ENCODE peak calls at places on chromosomes 11 and 22, in seven cellular contexts. T is esophagus muscularis mucosa, F is pancreas, S is fibroblast of pulmonary artery, D is body of pancreas, E is foreskin fibroblast, Y is thoracic aorta. K is an unnamed sample.

GRCh38 chr11:111860257-111860656 is 11.1 kb downstream of the ALG9 start:
- DNase-seq in T (no peak), D (no peak), S (no peak), F (no peak), E (no peak), Y (no peak), K (no peak)

GRCh38 chr22:46586123-46586519 is 34.1 kb upstream of the GRAMD4 start:
- DNase-seq in F (peak; percentile 21), S (no peak), E (no peak), D (no peak), Y (no peak), T (no peak), K (no peak)

GRCh38 chr22:47281126-47282106 is 519.0 kb downstream of the TBC1D22A start:
- DNase-seq in T (no peak), F (no peak), S (peak; percentile 11), E (peak; percentile 73), D (no peak), Y (no peak), K (no peak)

GRCh38 chr11:63670738-63671321 is 346 bp downstream of the ATL3 start:
- DNase-seq in S (peak; percentile 54), D (peak; percentile 63), F (peak; percentile 71), Y (no peak), T (no peak), E (peak; percentile 85), K (peak; percentile 88)

GRCh38 chr11:71454470-71455113 is 1.6 kb downstream of the NADSYN1 start:
- DNase-seq in S (no peak), T (no peak), Y (no peak), F (no peak), D (peak; percentile 35), E (no peak), K (no peak)

GRCh38 chr22:29197096-29197495 is 8.6 kb upstream of the EMID1 start:
- DNase-seq in E (no peak), S (no peak), D (no peak), T (no peak), Y (no peak), F (no peak), K (no peak)

GRCh38 chr11:29781268-29781667 is 235.6 kb downstream of the KCNA4 start:
- DNase-seq in D (no peak), T (no peak), Y (no peak), F (no peak), E (no peak), S (peak; percentile 27), K (no peak)

GRCh38 chr22:30277547-30278344 is 11.1 kb upstream of the OSM start:
- DNase-seq in F (no peak), E (peak; percentile 75), T (no peak), D (no peak), S (peak; percentile 93), Y (no peak), K (no peak)

GRCh38 chr11:78698612-78699011 is 123.9 kb upstream of the NARS2 start:
- DNase-seq in F (no peak), Y (peak; percentile 80), E (peak; percentile 72), D (peak; percentile 60), S (peak; percentile 40), T (no peak), K (no peak)

GRCh38 chr11:69745201-69745600 is 29.9 kb downstream of the FGF4 start:
- DNase-seq in S (no peak), D (no peak), E (no peak), T (no peak), Y (no peak), F (no peak), K (no peak)

GRCh38 chr22:23565942-23566715 is 14.0 kb downstream of the IGLL1 start:
- DNase-seq in Y (no peak), F (peak; percentile 63), D (peak; percentile 33), T (no peak), S (no peak), E (no peak), K (no peak)

GRCh38 chr22:18984564-18984963 is 48.5 kb upstream of the PRODH start:
- DNase-seq in Y (no peak), D (no peak), T (no peak), E (no peak), F (no peak), S (no peak), K (no peak)

GRCh38 chr11:3816673-3817072 is 8.3 kb downstream of the PGAP2 start:
- DNase-seq in D (no peak), Y (no peak), F (no peak), T (no peak), S (no peak), E (no peak), K (no peak)

GRCh38 chr22:40648386-40648785 is 11.9 kb upstream of the MRTFA start:
- DNase-seq in D (no peak), S (no peak), F (no peak), Y (no peak), T (no peak), E (no peak), K (no peak)

GRCh38 chr11:64619196-64619595 is 28.2 kb downstream of the SLC22A12 start:
- DNase-seq in Y (no peak), D (no peak), T (no peak), F (no peak), E (no peak), S (no peak), K (no peak)

GRCh38 chr22:41003041-41003440 is 51.9 kb downstream of the RBX1 start:
- DNase-seq in E (no peak), F (no peak), S (no peak), D (peak; percentile 25), T (no peak), Y (no peak), K (no peak)

GRCh38 chr11:42085736-42086135 is 626.3 kb upstream of the LRRC4C start:
- DNase-seq in S (no peak), E (no peak), T (no peak), Y (no peak), D (no peak), F (no peak), K (no peak)
- H3K4me3 ChIP-seq in S (no peak overlapping the region), E (no peak overlapping the region), T (no peak overlapping the region), Y (no peak overlapping the region), D (no peak overlapping the region), F (no peak overlapping the region), K (no peak overlapping the region)

DNA sequence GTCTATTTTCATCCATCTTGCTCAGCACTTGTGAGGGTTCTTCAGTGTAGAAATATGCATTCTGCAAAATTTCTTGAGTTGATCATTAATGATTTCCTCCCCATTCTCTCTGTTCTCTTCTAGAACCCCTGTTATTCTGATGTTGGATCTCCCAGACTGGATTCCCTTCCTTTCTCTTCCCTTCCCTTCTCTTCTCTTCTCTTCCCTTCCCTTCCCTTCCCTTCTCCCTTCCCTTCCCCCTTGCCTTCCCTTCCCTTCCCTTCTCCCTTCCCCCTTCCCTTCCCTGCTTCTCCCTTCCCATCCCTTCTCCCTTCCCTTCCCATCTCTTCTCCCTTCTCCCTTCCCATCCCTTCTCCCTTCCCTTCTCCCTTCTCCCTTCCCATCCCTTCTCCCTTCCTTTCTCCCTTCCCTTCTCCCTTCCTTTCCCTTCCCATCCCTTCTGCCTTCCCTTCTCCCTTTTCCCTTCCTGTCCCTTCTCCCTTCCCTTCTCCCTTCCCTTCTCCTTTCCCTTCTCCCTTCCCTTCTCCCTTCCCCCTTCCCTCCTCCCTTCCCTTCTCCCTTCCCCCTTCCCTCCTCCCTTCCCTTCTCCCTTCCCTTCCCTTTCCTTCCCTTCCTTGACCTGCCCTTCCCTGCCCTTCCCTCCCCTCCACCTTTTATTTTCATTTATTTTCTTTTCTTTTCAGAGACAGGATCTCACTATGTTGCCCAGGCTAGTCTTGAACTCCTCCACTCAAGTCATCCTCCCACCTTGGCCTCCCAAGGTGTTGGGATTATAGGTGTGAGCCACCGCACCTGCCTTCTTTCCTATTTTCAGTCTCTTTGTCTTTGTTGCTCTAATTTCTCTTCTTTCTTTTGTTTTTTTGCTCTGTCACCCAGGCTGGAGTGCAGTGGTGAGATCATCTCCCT is 24.9 kb upstream of the RBFOX2 start:
- DNase-seq in E (no peak), S (no peak), D (no peak), Y (no peak), T (no peak), F (no peak), K (no peak)
- TF ChIP-seq CTCF in E (no peak), S (no peak), D (no peak), Y (no peak), T (no peak), F (no peak), K (no peak)

GRCh38 chr22:38212442-38212841 is 10.6 kb downstream of the MAFF start:
- DNase-seq in T (no peak), S (no peak), F (no peak), E (peak; percentile 30), D (no peak), Y (no peak), K (no peak)

GRCh38 chr22:38215156-38216038 is 13.6 kb downstream of the MAFF start:
- DNase-seq in D (no peak), Y (no peak), S (no peak), F (no peak), E (no peak), T (no peak), K (no peak)

GRCh38 chr22:38214248-38215056 is 12.7 kb downstream of the MAFF start:
- DNase-seq in Y (no peak), F (peak; percentile 73), E (peak; percentile 90), T (no peak), D (peak; percentile 61), S (peak; percentile 70), K (no peak)

GRCh38 chr22:38211556-38211955 is 9.8 kb downstream of the MAFF start:
- DNase-seq in F (no peak), S (peak; percentile 15), E (no peak), D (no peak), T (no peak), Y (no peak), K (no peak)

DNA sequence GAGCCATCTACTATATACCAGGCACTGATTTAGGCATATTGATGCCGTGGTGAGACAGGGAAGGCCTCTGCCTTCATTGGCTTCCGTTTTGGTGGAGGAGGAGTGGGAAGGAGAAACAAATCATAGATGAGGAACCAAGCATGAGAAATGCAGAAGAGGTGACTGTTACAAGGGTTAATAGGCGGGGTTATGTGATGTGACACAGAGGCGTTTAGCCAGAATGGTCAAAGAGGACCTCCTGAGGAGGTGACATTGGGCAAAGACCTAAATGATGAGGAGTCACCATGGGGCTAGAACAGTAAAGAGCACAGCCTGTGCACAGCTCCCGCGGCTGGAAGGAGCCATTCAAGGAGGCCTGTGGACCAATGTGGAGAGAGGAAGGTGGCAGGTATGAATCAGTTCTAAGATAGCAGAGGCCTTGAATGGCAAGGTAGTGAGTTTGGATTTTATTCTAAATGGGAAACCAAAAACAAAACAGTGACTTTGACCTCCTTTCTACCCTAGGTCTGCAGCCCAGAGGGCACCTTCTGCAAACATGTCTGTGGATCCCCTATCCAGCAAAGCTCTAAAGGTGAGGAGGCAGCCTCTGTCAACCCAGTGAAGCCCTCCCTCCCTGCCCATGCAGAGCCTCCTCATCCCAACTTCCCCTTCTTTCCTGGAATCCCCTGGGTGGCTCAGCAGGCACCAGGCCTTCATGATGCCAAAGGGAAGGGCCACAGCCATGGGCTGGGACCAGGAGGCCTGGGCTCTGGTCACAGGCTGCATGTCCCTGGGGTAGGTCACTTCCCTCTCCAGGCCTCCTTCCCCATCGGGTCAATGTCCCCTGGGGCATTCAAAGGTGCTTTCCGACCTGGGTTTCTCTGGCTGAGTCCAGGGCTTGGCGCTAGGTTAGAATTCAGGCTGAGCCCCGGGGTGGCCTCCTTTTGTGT is 11.8 kb downstream of the MAFF start:
- DNase-seq in D (peak; percentile 28), Y (no peak), T (no peak), S (peak; percentile 11), F (no peak), E (peak; percentile 21), K (no peak)
- H3K4me3 ChIP-seq in D (no peak overlapping the region), Y (peak overlapping the region; percentile 49), T (no peak overlapping the region), S (no peak overlapping the region), F (peak overlapping the region; percentile 27), E (no peak overlapping the region), K (no peak overlapping the region)

DNA sequence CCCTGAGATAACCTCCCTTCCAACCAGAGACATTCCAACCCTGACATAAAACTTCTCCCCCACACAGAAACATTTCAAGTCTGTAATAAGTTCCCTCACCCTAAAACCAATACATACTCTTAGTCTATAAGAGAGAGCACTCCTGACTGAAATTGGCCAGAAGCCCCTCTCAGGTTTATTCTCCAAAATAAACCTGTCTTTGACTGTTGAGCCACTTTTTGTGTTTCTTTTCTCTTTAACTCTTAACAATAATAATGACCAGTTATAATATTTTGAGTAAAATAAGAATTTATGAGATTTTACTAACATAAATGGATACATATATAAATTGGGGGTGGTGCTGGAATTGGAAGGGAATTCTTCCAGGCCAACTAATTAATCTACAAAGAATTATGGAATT is 93.6 kb downstream of the GRM5 start:
- DNase-seq in E (no peak), T (no peak), D (no peak), F (no peak), Y (no peak), S (no peak), K (no peak)
- TF ChIP-seq CTCF in E (no peak), T (no peak), D (no peak), F (no peak), Y (no peak), S (no peak), K (no peak)

K was measured in lower leg skin.